ENCODE peak calls at places on chromosomes 3 and 15, in nine cellular contexts. One of them, this sample, is unnamed.

GRCh38 chr3:151109401-151109800 is 23.9 kb downstream of the MED12L start:
- DNase-seq in CD4-positive, alpha-beta T cell: no peak
- DNase-seq in sigmoid colon: no peak
- DNase-seq in NAMALWA: no peak
- DNase-seq in NCI-H2227 treated with DMSO at 0.1 percent for 48 hours: no peak
- DNase-seq in GM04504: no peak
- DNase-seq in NCI-H1105: no peak
- DNase-seq in activated CD4-positive, alpha-beta T cell treated with anti-CD3 and anti-CD28 coated beads for 36 hours: no peak
- DNase-seq in substantia nigra: no peak
- DNase-seq in this sample: no peak

GRCh38 chr3:139672884-139673283 is 4.9 kb downstream of the NMNAT3 start:
- DNase-seq in CD4-positive, alpha-beta T cell: no peak
- DNase-seq in sigmoid colon: no peak
- DNase-seq in NAMALWA: no peak
- DNase-seq in NCI-H2227 treated with DMSO at 0.1 percent for 48 hours: no peak
- DNase-seq in GM04504: no peak
- DNase-seq in NCI-H1105: no peak
- DNase-seq in activated CD4-positive, alpha-beta T cell treated with anti-CD3 and anti-CD28 coated beads for 36 hours: no peak
- DNase-seq in substantia nigra: no peak
- DNase-seq in this sample: no peak

GRCh38 chr3:38031022-38031994 is 1.9 kb upstream of the PLCD1 start:
- DNase-seq in CD4-positive, alpha-beta T cell: no peak
- DNase-seq in sigmoid colon: peak
- DNase-seq in NAMALWA: no peak
- DNase-seq in NCI-H2227 treated with DMSO at 0.1 percent for 48 hours: no peak
- DNase-seq in GM04504: no peak
- DNase-seq in NCI-H1105: no peak
- DNase-seq in activated CD4-positive, alpha-beta T cell treated with anti-CD3 and anti-CD28 coated beads for 36 hours: peak
- DNase-seq in substantia nigra: peak
- DNase-seq in this sample: peak

GRCh38 chr3:170454468-170454867 is 35.8 kb downstream of the CLDN11 start:
- DNase-seq in CD4-positive, alpha-beta T cell: no peak
- DNase-seq in sigmoid colon: no peak
- DNase-seq in NAMALWA: no peak
- DNase-seq in NCI-H2227 treated with DMSO at 0.1 percent for 48 hours: no peak
- DNase-seq in GM04504: no peak
- DNase-seq in NCI-H1105: no peak
- DNase-seq in activated CD4-positive, alpha-beta T cell treated with anti-CD3 and anti-CD28 coated beads for 36 hours: no peak
- DNase-seq in substantia nigra: no peak
- DNase-seq in this sample: no peak

GRCh38 chr15:37102315-37103021 is 2.1 kb upstream of the MEIS2 start:
- DNase-seq in CD4-positive, alpha-beta T cell: no peak
- DNase-seq in sigmoid colon: peak
- DNase-seq in NAMALWA: no peak
- DNase-seq in NCI-H2227 treated with DMSO at 0.1 percent for 48 hours: no peak
- DNase-seq in GM04504: no peak
- DNase-seq in NCI-H1105: no peak
- DNase-seq in activated CD4-positive, alpha-beta T cell treated with anti-CD3 and anti-CD28 coated beads for 36 hours: no peak
- DNase-seq in substantia nigra: no peak
- DNase-seq in this sample: peak

GRCh38 chr3:193842029-193842782 is 249.2 kb downstream of the OPA1 start:
- DNase-seq in CD4-positive, alpha-beta T cell: no peak
- DNase-seq in sigmoid colon: no peak
- DNase-seq in NAMALWA: peak
- DNase-seq in NCI-H2227 treated with DMSO at 0.1 percent for 48 hours: no peak
- DNase-seq in GM04504: no peak
- DNase-seq in NCI-H1105: no peak
- DNase-seq in activated CD4-positive, alpha-beta T cell treated with anti-CD3 and anti-CD28 coated beads for 36 hours: no peak
- DNase-seq in substantia nigra: no peak
- DNase-seq in this sample: no peak

GRCh38 chr15:39194431-39194830 is 386.4 kb upstream of the THBS1 start:
- DNase-seq in CD4-positive, alpha-beta T cell: no peak
- DNase-seq in sigmoid colon: no peak
- DNase-seq in NAMALWA: no peak
- DNase-seq in NCI-H2227 treated with DMSO at 0.1 percent for 48 hours: no peak
- DNase-seq in GM04504: no peak
- DNase-seq in NCI-H1105: no peak
- DNase-seq in activated CD4-positive, alpha-beta T cell treated with anti-CD3 and anti-CD28 coated beads for 36 hours: no peak
- DNase-seq in substantia nigra: no peak
- DNase-seq in this sample: no peak

GRCh38 chr3:159989973-159990846 is 1.6 kb downstream of the IL12A start:
- DNase-seq in CD4-positive, alpha-beta T cell: no peak
- DNase-seq in sigmoid colon: no peak
- DNase-seq in NAMALWA: no peak
- DNase-seq in NCI-H2227 treated with DMSO at 0.1 percent for 48 hours: no peak
- DNase-seq in GM04504: no peak
- DNase-seq in NCI-H1105: no peak
- DNase-seq in activated CD4-positive, alpha-beta T cell treated with anti-CD3 and anti-CD28 coated beads for 36 hours: no peak
- DNase-seq in substantia nigra: no peak
- DNase-seq in this sample: no peak

GRCh38 chr3:59559721-59560514 is 510.1 kb upstream of the CFAP20DC start:
- DNase-seq in CD4-positive, alpha-beta T cell: no peak
- DNase-seq in sigmoid colon: no peak
- DNase-seq in NAMALWA: no peak
- DNase-seq in NCI-H2227 treated with DMSO at 0.1 percent for 48 hours: no peak
- DNase-seq in GM04504: peak
- DNase-seq in NCI-H1105: no peak
- DNase-seq in activated CD4-positive, alpha-beta T cell treated with anti-CD3 and anti-CD28 coated beads for 36 hours: peak
- DNase-seq in substantia nigra: no peak
- DNase-seq in this sample: no peak

GRCh38 chr15:67820992-67821783 is 4.1 kb upstream of the SKOR1 start:
- DNase-seq in CD4-positive, alpha-beta T cell: no peak
- DNase-seq in sigmoid colon: no peak
- DNase-seq in NAMALWA: no peak
- DNase-seq in NCI-H2227 treated with DMSO at 0.1 percent for 48 hours: no peak
- DNase-seq in GM04504: no peak
- DNase-seq in NCI-H1105: no peak
- DNase-seq in activated CD4-positive, alpha-beta T cell treated with anti-CD3 and anti-CD28 coated beads for 36 hours: peak
- DNase-seq in substantia nigra: peak
- DNase-seq in this sample: no peak

GRCh38 chr3:13148561-13149330 is 75.5 kb upstream of the IQSEC1 start:
- DNase-seq in CD4-positive, alpha-beta T cell: no peak
- DNase-seq in sigmoid colon: peak
- DNase-seq in NAMALWA: no peak
- DNase-seq in NCI-H2227 treated with DMSO at 0.1 percent for 48 hours: no peak
- DNase-seq in GM04504: no peak
- DNase-seq in NCI-H1105: no peak
- DNase-seq in activated CD4-positive, alpha-beta T cell treated with anti-CD3 and anti-CD28 coated beads for 36 hours: no peak
- DNase-seq in substantia nigra: no peak
- DNase-seq in this sample: no peak

GRCh38 chr3:149038322-149038721 is 47.0 kb downstream of the GYG1 start:
- DNase-seq in CD4-positive, alpha-beta T cell: no peak
- DNase-seq in sigmoid colon: no peak
- DNase-seq in NAMALWA: no peak
- DNase-seq in NCI-H2227 treated with DMSO at 0.1 percent for 48 hours: no peak
- DNase-seq in GM04504: no peak
- DNase-seq in NCI-H1105: no peak
- DNase-seq in activated CD4-positive, alpha-beta T cell treated with anti-CD3 and anti-CD28 coated beads for 36 hours: no peak
- DNase-seq in substantia nigra: no peak
- DNase-seq in this sample: no peak

GRCh38 chr3:62755285-62755684 is 119.9 kb downstream of the CADPS start:
- DNase-seq in CD4-positive, alpha-beta T cell: no peak
- DNase-seq in sigmoid colon: no peak
- DNase-seq in NAMALWA: peak
- DNase-seq in NCI-H2227 treated with DMSO at 0.1 percent for 48 hours: no peak
- DNase-seq in GM04504: no peak
- DNase-seq in NCI-H1105: no peak
- DNase-seq in activated CD4-positive, alpha-beta T cell treated with anti-CD3 and anti-CD28 coated beads for 36 hours: no peak
- DNase-seq in substantia nigra: no peak
- DNase-seq in this sample: peak

GRCh38 chr3:16252243-16252978 is 12.3 kb downstream of the DPH3 start:
- DNase-seq in CD4-positive, alpha-beta T cell: no peak
- DNase-seq in sigmoid colon: no peak
- DNase-seq in NAMALWA: peak
- DNase-seq in NCI-H2227 treated with DMSO at 0.1 percent for 48 hours: no peak
- DNase-seq in GM04504: no peak
- DNase-seq in NCI-H1105: no peak
- DNase-seq in activated CD4-positive, alpha-beta T cell treated with anti-CD3 and anti-CD28 coated beads for 36 hours: no peak
- DNase-seq in substantia nigra: no peak
- DNase-seq in this sample: no peak

GRCh38 chr3:31908391-31909097 is 72.5 kb downstream of the OSBPL10 start:
- DNase-seq in CD4-positive, alpha-beta T cell: no peak
- DNase-seq in sigmoid colon: no peak
- DNase-seq in NAMALWA: no peak
- DNase-seq in NCI-H2227 treated with DMSO at 0.1 percent for 48 hours: no peak
- DNase-seq in GM04504: no peak
- DNase-seq in NCI-H1105: no peak
- DNase-seq in activated CD4-positive, alpha-beta T cell treated with anti-CD3 and anti-CD28 coated beads for 36 hours: no peak
- DNase-seq in substantia nigra: no peak
- DNase-seq in this sample: peak

GRCh38 chr15:28123408-28124023 is 24.4 kb upstream of the OCA2 start:
- DNase-seq in CD4-positive, alpha-beta T cell: no peak
- DNase-seq in sigmoid colon: no peak
- DNase-seq in NAMALWA: peak
- DNase-seq in NCI-H2227 treated with DMSO at 0.1 percent for 48 hours: peak
- DNase-seq in GM04504: peak
- DNase-seq in NCI-H1105: peak
- DNase-seq in activated CD4-positive, alpha-beta T cell treated with anti-CD3 and anti-CD28 coated beads for 36 hours: peak
- DNase-seq in substantia nigra: peak
- DNase-seq in this sample: peak

GRCh38 chr3:16130066-16130465 is 44.4 kb upstream of the GALNT15 start:
- DNase-seq in CD4-positive, alpha-beta T cell: no peak
- DNase-seq in sigmoid colon: no peak
- DNase-seq in NAMALWA: no peak
- DNase-seq in NCI-H2227 treated with DMSO at 0.1 percent for 48 hours: no peak
- DNase-seq in GM04504: peak
- DNase-seq in NCI-H1105: no peak
- DNase-seq in activated CD4-positive, alpha-beta T cell treated with anti-CD3 and anti-CD28 coated beads for 36 hours: no peak
- DNase-seq in substantia nigra: no peak
- DNase-seq in this sample: no peak

GRCh38 chr15:82543155-82543554 is 2.9 kb upstream of the RPS17 start:
- DNase-seq in CD4-positive, alpha-beta T cell: peak
- DNase-seq in sigmoid colon: no peak
- DNase-seq in NAMALWA: peak
- DNase-seq in NCI-H2227 treated with DMSO at 0.1 percent for 48 hours: no peak
- DNase-seq in GM04504: peak
- DNase-seq in NCI-H1105: no peak
- DNase-seq in activated CD4-positive, alpha-beta T cell treated with anti-CD3 and anti-CD28 coated beads for 36 hours: no peak
- DNase-seq in substantia nigra: no peak
- DNase-seq in this sample: no peak

GRCh38 chr3:174255454-174255853 is 603.7 kb upstream of the NAALADL2 start:
- DNase-seq in CD4-positive, alpha-beta T cell: no peak
- DNase-seq in sigmoid colon: no peak
- DNase-seq in NAMALWA: no peak
- DNase-seq in NCI-H2227 treated with DMSO at 0.1 percent for 48 hours: no peak
- DNase-seq in GM04504: no peak
- DNase-seq in NCI-H1105: no peak
- DNase-seq in activated CD4-positive, alpha-beta T cell treated with anti-CD3 and anti-CD28 coated beads for 36 hours: no peak
- DNase-seq in substantia nigra: no peak
- DNase-seq in this sample: no peak

GRCh38 chr3:54653456-54654195 is 274.2 kb downstream of the LRTM1 start:
- DNase-seq in CD4-positive, alpha-beta T cell: no peak
- DNase-seq in sigmoid colon: no peak
- DNase-seq in NAMALWA: no peak
- DNase-seq in NCI-H2227 treated with DMSO at 0.1 percent for 48 hours: no peak
- DNase-seq in GM04504: no peak
- DNase-seq in NCI-H1105: no peak
- DNase-seq in activated CD4-positive, alpha-beta T cell treated with anti-CD3 and anti-CD28 coated beads for 36 hours: no peak
- DNase-seq in substantia nigra: no peak
- DNase-seq in this sample: no peak

GRCh38 chr3:69102384-69102783 is 17.6 kb downstream of the ARL6IP5 start:
- DNase-seq in CD4-positive, alpha-beta T cell: no peak
- DNase-seq in sigmoid colon: no peak
- DNase-seq in NAMALWA: no peak
- DNase-seq in NCI-H2227 treated with DMSO at 0.1 percent for 48 hours: no peak
- DNase-seq in GM04504: no peak
- DNase-seq in NCI-H1105: no peak
- DNase-seq in activated CD4-positive, alpha-beta T cell treated with anti-CD3 and anti-CD28 coated beads for 36 hours: no peak
- DNase-seq in substantia nigra: no peak
- DNase-seq in this sample: no peak

GRCh38 chr3:16801223-16801622 is 83.5 kb upstream of the PLCL2 start:
- DNase-seq in CD4-positive, alpha-beta T cell: no peak
- DNase-seq in sigmoid colon: no peak
- DNase-seq in NAMALWA: peak
- DNase-seq in NCI-H2227 treated with DMSO at 0.1 percent for 48 hours: no peak
- DNase-seq in GM04504: no peak
- DNase-seq in NCI-H1105: no peak
- DNase-seq in activated CD4-positive, alpha-beta T cell treated with anti-CD3 and anti-CD28 coated beads for 36 hours: no peak
- DNase-seq in substantia nigra: no peak
- DNase-seq in this sample: no peak

GRCh38 chr15:50163719-50164410 is 18.1 kb upstream of the SLC27A2 start:
- DNase-seq in CD4-positive, alpha-beta T cell: no peak
- DNase-seq in sigmoid colon: no peak
- DNase-seq in NAMALWA: no peak
- DNase-seq in NCI-H2227 treated with DMSO at 0.1 percent for 48 hours: no peak
- DNase-seq in GM04504: no peak
- DNase-seq in NCI-H1105: no peak
- DNase-seq in activated CD4-positive, alpha-beta T cell treated with anti-CD3 and anti-CD28 coated beads for 36 hours: no peak
- DNase-seq in substantia nigra: no peak
- DNase-seq in this sample: no peak

GRCh38 chr3:126536126-126536525 is 12.2 kb downstream of the CHST13 start:
- DNase-seq in CD4-positive, alpha-beta T cell: no peak
- DNase-seq in sigmoid colon: peak
- DNase-seq in NAMALWA: no peak
- DNase-seq in NCI-H2227 treated with DMSO at 0.1 percent for 48 hours: no peak
- DNase-seq in GM04504: no peak
- DNase-seq in NCI-H1105: no peak
- DNase-seq in activated CD4-positive, alpha-beta T cell treated with anti-CD3 and anti-CD28 coated beads for 36 hours: no peak
- DNase-seq in substantia nigra: no peak
- DNase-seq in this sample: no peak

GRCh38 chr3:130975251-130975650 is 51.4 kb downstream of the ASTE1 start:
- DNase-seq in CD4-positive, alpha-beta T cell: no peak
- DNase-seq in sigmoid colon: no peak
- DNase-seq in NAMALWA: no peak
- DNase-seq in NCI-H2227 treated with DMSO at 0.1 percent for 48 hours: no peak
- DNase-seq in GM04504: no peak
- DNase-seq in NCI-H1105: no peak
- DNase-seq in activated CD4-positive, alpha-beta T cell treated with anti-CD3 and anti-CD28 coated beads for 36 hours: no peak
- DNase-seq in substantia nigra: no peak
- DNase-seq in this sample: no peak

GRCh38 chr3:76352069-76352847 is 566.9 kb upstream of the ZNF717 start:
- DNase-seq in CD4-positive, alpha-beta T cell: no peak
- DNase-seq in sigmoid colon: no peak
- DNase-seq in NAMALWA: no peak
- DNase-seq in NCI-H2227 treated with DMSO at 0.1 percent for 48 hours: no peak
- DNase-seq in GM04504: no peak
- DNase-seq in NCI-H1105: no peak
- DNase-seq in activated CD4-positive, alpha-beta T cell treated with anti-CD3 and anti-CD28 coated beads for 36 hours: no peak
- DNase-seq in substantia nigra: no peak
- DNase-seq in this sample: no peak

GRCh38 chr15:31352911-31353811 is 26.5 kb downstream of the KLF13 start:
- DNase-seq in CD4-positive, alpha-beta T cell: peak
- DNase-seq in sigmoid colon: peak
- DNase-seq in NAMALWA: peak
- DNase-seq in NCI-H2227 treated with DMSO at 0.1 percent for 48 hours: peak
- DNase-seq in GM04504: peak
- DNase-seq in NCI-H1105: peak
- DNase-seq in activated CD4-positive, alpha-beta T cell treated with anti-CD3 and anti-CD28 coated beads for 36 hours: peak
- DNase-seq in substantia nigra: peak
- DNase-seq in this sample: no peak

GRCh38 chr3:123634149-123635051 is 49.5 kb upstream of the HACD2 start:
- DNase-seq in CD4-positive, alpha-beta T cell: no peak
- DNase-seq in sigmoid colon: peak
- DNase-seq in NAMALWA: no peak
- DNase-seq in NCI-H2227 treated with DMSO at 0.1 percent for 48 hours: no peak
- DNase-seq in GM04504: no peak
- DNase-seq in NCI-H1105: no peak
- DNase-seq in activated CD4-positive, alpha-beta T cell treated with anti-CD3 and anti-CD28 coated beads for 36 hours: no peak
- DNase-seq in substantia nigra: no peak
- DNase-seq in this sample: peak

GRCh38 chr3:183539821-183540220 is 15.7 kb downstream of the KLHL6 start:
- DNase-seq in CD4-positive, alpha-beta T cell: no peak
- DNase-seq in sigmoid colon: no peak
- DNase-seq in NAMALWA: no peak
- DNase-seq in NCI-H2227 treated with DMSO at 0.1 percent for 48 hours: no peak
- DNase-seq in GM04504: no peak
- DNase-seq in NCI-H1105: no peak
- DNase-seq in activated CD4-positive, alpha-beta T cell treated with anti-CD3 and anti-CD28 coated beads for 36 hours: no peak
- DNase-seq in substantia nigra: no peak
- DNase-seq in this sample: no peak

This sample was measured in NCI-H345.